ENCODE peak calls at places on chromosomes 13 and 19, in nine cellular contexts. S, Y, W, E, X, R, U, H and J are unnamed samples.

GRCh38 chr13:110354715-110355473 is 47.8 kb downstream of the COL4A2 start:
- DNase-seq in S (no peak), E (no peak), W (no peak), X (no peak), Y (no peak), U (no peak), R (no peak), H (no peak), J (no peak)

GRCh38 chr19:14322889-14323463 is 58.3 kb upstream of the ADGRE5 start:
- DNase-seq in X (no peak), Y (no peak), R (no peak), H (no peak), E (no peak), S (no peak), U (no peak), W (no peak), J (no peak)

GRCh38 chr13:27043013-27043412 is 128.6 kb downstream of the USP12 start:
- DNase-seq in U (peak; percentile 93), E (no peak), R (peak; percentile 11), S (peak; percentile 87), Y (peak; percentile 94), X (no peak), H (peak; percentile 95), W (no peak), J (peak; percentile 90)

GRCh38 chr19:42280761-42281174 is 11.7 kb downstream of the CIC start:
- DNase-seq in S (no peak), Y (peak; percentile 91), W (no peak), R (no peak), E (no peak), U (no peak), X (no peak), H (no peak), J (no peak)

GRCh38 chr13:113651511-113652403 is 6.2 kb downstream of the ATP4B start:
- DNase-seq in Y (peak; percentile 83), S (no peak), H (no peak), U (no peak), R (no peak), X (no peak), E (no peak), W (no peak), J (no peak)

GRCh38 chr19:34519602-34520001 is 38.0 kb downstream of the WTIP start:
- DNase-seq in S (no peak), R (no peak), X (no peak), Y (no peak), U (no peak), W (no peak), E (no peak), H (no peak), J (no peak)

GRCh38 chr19:45311640-45312039 is 11.0 kb downstream of the CKM start:
- DNase-seq in H (no peak), X (no peak), Y (no peak), U (peak; percentile 61), E (no peak), W (no peak), R (no peak), S (no peak), J (no peak)

GRCh38 chr13:83890358-83890757 is 8.1 kb upstream of the SLITRK1 start:
- DNase-seq in W (no peak), S (no peak), Y (no peak), U (no peak), X (no peak), E (no peak), R (no peak), H (no peak), J (no peak)

GRCh38 chr13:36130542-36131214 is 504 bp downstream of the DCLK1 start:
- DNase-seq in H (peak; percentile 35), U (no peak), X (no peak), S (no peak), R (no peak), W (no peak), E (peak; percentile 19), Y (peak; percentile 87), J (no peak)

GRCh38 chr19:39623946-39624345 is 21.6 kb downstream of the LGALS13 start:
- DNase-seq in S (no peak), R (no peak), H (no peak), W (no peak), X (no peak), U (no peak), Y (no peak), E (no peak), J (no peak)

GRCh38 chr13:54658771-54659170 is 1630.2 kb downstream of the OLFM4 start:
- DNase-seq in Y (no peak), H (no peak), S (no peak), W (no peak), E (no peak), X (no peak), U (no peak), R (no peak), J (no peak)

GRCh38 chr13:77388944-77389616 is 62.2 kb upstream of the MYCBP2 start:
- DNase-seq in X (no peak), H (no peak), Y (peak; percentile 90), U (no peak), R (no peak), E (no peak), W (no peak), S (no peak), J (no peak)

GRCh38 chr19:48837081-48837524 is 812 bp upstream of the HSD17B14 start:
- DNase-seq in R (peak; percentile 69), H (peak; percentile 71), U (no peak), S (no peak), Y (peak; percentile 98), W (peak; percentile 75), E (peak; percentile 74), X (peak; percentile 22), J (no peak)

GRCh38 chr13:81916471-81916870 is 1575.5 kb upstream of the SPRY2 start:
- DNase-seq in W (no peak), R (no peak), U (no peak), S (no peak), H (no peak), X (no peak), Y (no peak), E (no peak), J (no peak)

GRCh38 chr13:67048793-67049150 is 181.4 kb downstream of the PCDH9 start:
- DNase-seq in R (no peak), X (no peak), S (no peak), U (no peak), H (peak; percentile 79), E (no peak), W (no peak), Y (no peak), J (peak; percentile 43)

GRCh38 chr13:101785858-101786257 is 333.4 kb downstream of the ITGBL1 start:
- DNase-seq in R (no peak), U (peak; percentile 59), W (peak; percentile 3), S (peak; percentile 32), E (no peak), H (no peak), X (no peak), Y (peak; percentile 71), J (no peak)

GRCh38 chr13:35475131-35475959 is 1.1 kb downstream of the MAB21L1 start:
- DNase-seq in S (peak; percentile 17), H (peak; percentile 47), U (no peak), Y (peak; percentile 87), X (peak; percentile 70), W (peak; percentile 18), E (peak; percentile 20), R (no peak), J (no peak)

GRCh38 chr13:80483157-80483556 is 142.2 kb upstream of the SPRY2 start:
- DNase-seq in W (no peak), U (no peak), H (no peak), S (no peak), Y (no peak), X (no peak), E (no peak), R (no peak), J (no peak)

GRCh38 chr19:49592486-49593232 is 1.7 kb downstream of the PRR12 start:
- DNase-seq in R (no peak), Y (no peak), S (peak; percentile 70), H (no peak), E (no peak), U (peak; percentile 64), W (peak; percentile 24), X (no peak), J (no peak)

GRCh38 chr13:49667773-49668172 is 23.5 kb downstream of the EBPL start:
- DNase-seq in H (no peak), W (no peak), Y (no peak), S (no peak), U (no peak), R (no peak), E (no peak), X (no peak), J (no peak)

GRCh38 chr19:56748443-56748842 is 76.9 kb upstream of the ZNF835 start:
- DNase-seq in R (no peak), W (no peak), X (no peak), Y (no peak), S (no peak), U (no peak), E (no peak), H (no peak), J (no peak)

GRCh38 chr19:10018219-10018618 is 4.9 kb downstream of the RDH8 start:
- DNase-seq in E (no peak), R (no peak), W (no peak), Y (no peak), X (no peak), S (peak; percentile 63), H (no peak), U (no peak), J (no peak)

GRCh38 chr19:17325881-17326594 is 8.6 kb downstream of the ANO8 start:
- DNase-seq in U (no peak), E (no peak), Y (no peak), S (peak; percentile 70), R (peak; percentile 68), H (peak; percentile 75), X (no peak), W (no peak), J (no peak)

GRCh38 chr19:34590228-34590627 is 86.7 kb downstream of the SCGB2B2 start:
- DNase-seq in E (no peak), Y (no peak), R (no peak), X (no peak), W (no peak), U (no peak), S (no peak), H (no peak), J (no peak)

GRCh38 chr19:35340431-35340830 is 7.3 kb upstream of the FFAR1 start:
- DNase-seq in R (no peak), H (no peak), W (no peak), E (no peak), X (no peak), U (no peak), Y (peak; percentile 65), S (no peak), J (no peak)

GRCh38 chr19:32345261-32346207 is at the start of gene ZNF507:
- DNase-seq in R (peak; percentile 38), S (peak; percentile 61), W (peak; percentile 81), Y (peak; percentile 97), E (peak; percentile 81), U (peak; percentile 73), X (peak; percentile 60), H (peak; percentile 63), J (no peak)

GRCh38 chr13:61247149-61247936 is 168.3 kb downstream of the PCDH20 start:
- DNase-seq in H (no peak), U (no peak), W (no peak), X (no peak), Y (peak; percentile 44), S (no peak), E (no peak), R (no peak), J (no peak)